ENCODE peak calls at places on chromosomes 6 and 20, in six cellular contexts. One of them, this sample, is unnamed.

GRCh38 chr20:14712302-14712739 is 374.9 kb upstream of the FLRT3 start:
- DNase-seq in right atrium auricular region: no peak
- DNase-seq in psoas muscle: no peak
- DNase-seq in left ventricle myocardium inferior: no peak
- DNase-seq in GM23248: peak; percentile 41
- DNase-seq in heart right ventricle: no peak
- DNase-seq in this sample: peak; percentile 29

GRCh38 chr6:46103437-46103836 is 26.4 kb upstream of the ENPP4 start:
- DNase-seq in right atrium auricular region: no peak
- DNase-seq in psoas muscle: no peak
- DNase-seq in left ventricle myocardium inferior: no peak
- DNase-seq in GM23248: peak; percentile 14
- DNase-seq in heart right ventricle: no peak
- DNase-seq in this sample: no peak

GRCh38 chr6:17281100-17281496 is at the start of gene RBM24:
- DNase-seq in right atrium auricular region: no peak
- DNase-seq in psoas muscle: peak; percentile 64
- DNase-seq in left ventricle myocardium inferior: peak; percentile 44
- DNase-seq in GM23248: peak; percentile 89
- DNase-seq in heart right ventricle: peak; percentile 55
- DNase-seq in this sample: peak; percentile 40

GRCh38 chr6:128569737-128570438 is 49.5 kb upstream of the PTPRK start:
- DNase-seq in right atrium auricular region: no peak
- DNase-seq in psoas muscle: no peak
- DNase-seq in left ventricle myocardium inferior: no peak
- DNase-seq in GM23248: peak; percentile 96
- DNase-seq in heart right ventricle: no peak
- DNase-seq in this sample: no peak

GRCh38 chr20:25525857-25526256 is 59.5 kb downstream of the NINL start:
- DNase-seq in right atrium auricular region: no peak
- DNase-seq in psoas muscle: no peak
- DNase-seq in left ventricle myocardium inferior: no peak
- DNase-seq in GM23248: peak; percentile 98
- DNase-seq in heart right ventricle: no peak
- DNase-seq in this sample: no peak

GRCh38 chr6:154989457-154989856 is 5.7 kb upstream of the TIAM2 start:
- DNase-seq in right atrium auricular region: no peak
- DNase-seq in psoas muscle: no peak
- DNase-seq in left ventricle myocardium inferior: no peak
- DNase-seq in GM23248: no peak
- DNase-seq in heart right ventricle: no peak
- DNase-seq in this sample: no peak

GRCh38 chr6:12119085-12119588 is 107.0 kb downstream of the HIVEP1 start:
- DNase-seq in right atrium auricular region: no peak
- DNase-seq in psoas muscle: no peak
- DNase-seq in left ventricle myocardium inferior: no peak
- DNase-seq in GM23248: no peak
- DNase-seq in heart right ventricle: no peak
- DNase-seq in this sample: no peak

GRCh38 chr20:11849976-11850670 is 67.6 kb upstream of the BTBD3 start:
- DNase-seq in right atrium auricular region: peak; percentile 58
- DNase-seq in psoas muscle: peak; percentile 19
- DNase-seq in left ventricle myocardium inferior: no peak
- DNase-seq in GM23248: peak; percentile 91
- DNase-seq in heart right ventricle: no peak
- DNase-seq in this sample: no peak

GRCh38 chr6:84768442-84769174 is 4.2 kb upstream of the TBX18 start:
- DNase-seq in right atrium auricular region: no peak
- DNase-seq in psoas muscle: no peak
- DNase-seq in left ventricle myocardium inferior: no peak
- DNase-seq in GM23248: peak; percentile 73
- DNase-seq in heart right ventricle: no peak
- DNase-seq in this sample: no peak

GRCh38 chr20:44776977-44777376 is 31.3 kb downstream of the KCNK15 start:
- DNase-seq in right atrium auricular region: no peak
- DNase-seq in psoas muscle: no peak
- DNase-seq in left ventricle myocardium inferior: no peak
- DNase-seq in GM23248: peak; percentile 44
- DNase-seq in heart right ventricle: no peak
- DNase-seq in this sample: no peak

GRCh38 chr6:36618366-36619355 is 24.5 kb downstream of the SRSF3 start:
- DNase-seq in right atrium auricular region: peak; percentile 50
- DNase-seq in psoas muscle: no peak
- DNase-seq in left ventricle myocardium inferior: no peak
- DNase-seq in GM23248: no peak
- DNase-seq in heart right ventricle: no peak
- DNase-seq in this sample: no peak

GRCh38 chr6:76792394-76792793 is 670.9 kb downstream of the HTR1B start:
- DNase-seq in right atrium auricular region: no peak
- DNase-seq in psoas muscle: no peak
- DNase-seq in left ventricle myocardium inferior: no peak
- DNase-seq in GM23248: peak; percentile 45
- DNase-seq in heart right ventricle: no peak
- DNase-seq in this sample: no peak

GRCh38 chr6:118356686-118357085 is 191.4 kb upstream of the PLN start:
- DNase-seq in right atrium auricular region: no peak
- DNase-seq in psoas muscle: no peak
- DNase-seq in left ventricle myocardium inferior: no peak
- DNase-seq in GM23248: no peak
- DNase-seq in heart right ventricle: no peak
- DNase-seq in this sample: no peak

GRCh38 chr6:33786736-33787135 is 2.2 kb downstream of the LEMD2 start:
- DNase-seq in right atrium auricular region: no peak
- DNase-seq in psoas muscle: no peak
- DNase-seq in left ventricle myocardium inferior: no peak
- DNase-seq in GM23248: peak; percentile 37
- DNase-seq in heart right ventricle: no peak
- DNase-seq in this sample: no peak

GRCh38 chr6:118650500-118651281 is 700 bp downstream of the CEP85L start:
- DNase-seq in right atrium auricular region: peak; percentile 63
- DNase-seq in psoas muscle: peak; percentile 55
- DNase-seq in left ventricle myocardium inferior: peak; percentile 53
- DNase-seq in GM23248: peak; percentile 78
- DNase-seq in heart right ventricle: peak; percentile 53
- DNase-seq in this sample: peak; percentile 15

GRCh38 chr6:96898241-96898851 is 655 bp upstream of the NDUFAF4 start:
- DNase-seq in right atrium auricular region: no peak
- DNase-seq in psoas muscle: no peak
- DNase-seq in left ventricle myocardium inferior: no peak
- DNase-seq in GM23248: peak; percentile 56
- DNase-seq in heart right ventricle: no peak
- DNase-seq in this sample: no peak

GRCh38 chr6:155524249-155524651 is 68.6 kb upstream of the NOX3 start:
- DNase-seq in right atrium auricular region: no peak
- DNase-seq in psoas muscle: no peak
- DNase-seq in left ventricle myocardium inferior: no peak
- DNase-seq in GM23248: peak; percentile 89
- DNase-seq in heart right ventricle: no peak
- DNase-seq in this sample: no peak

GRCh38 chr20:1854246-1854645 is 41.0 kb upstream of the SIRPA start:
- DNase-seq in right atrium auricular region: no peak
- DNase-seq in psoas muscle: no peak
- DNase-seq in left ventricle myocardium inferior: no peak
- DNase-seq in GM23248: no peak
- DNase-seq in heart right ventricle: no peak
- DNase-seq in this sample: no peak

GRCh38 chr6:34319471-34319885 is 70.7 kb upstream of the SMIM29 start:
- DNase-seq in right atrium auricular region: no peak
- DNase-seq in psoas muscle: no peak
- DNase-seq in left ventricle myocardium inferior: no peak
- DNase-seq in GM23248: no peak
- DNase-seq in heart right ventricle: no peak
- DNase-seq in this sample: no peak

GRCh38 chr6:56445818-56446217 is 196.9 kb downstream of the DST start:
- DNase-seq in right atrium auricular region: no peak
- DNase-seq in psoas muscle: no peak
- DNase-seq in left ventricle myocardium inferior: no peak
- DNase-seq in GM23248: no peak
- DNase-seq in heart right ventricle: no peak
- DNase-seq in this sample: no peak

GRCh38 chr6:111761783-111762312 is 111.4 kb downstream of the FYN start:
- DNase-seq in right atrium auricular region: no peak
- DNase-seq in psoas muscle: no peak
- DNase-seq in left ventricle myocardium inferior: no peak
- DNase-seq in GM23248: no peak
- DNase-seq in heart right ventricle: no peak
- DNase-seq in this sample: no peak

GRCh38 chr20:47999166-47999565 is 213.9 kb upstream of the SULF2 start:
- DNase-seq in right atrium auricular region: no peak
- DNase-seq in psoas muscle: no peak
- DNase-seq in left ventricle myocardium inferior: no peak
- DNase-seq in GM23248: peak; percentile 9
- DNase-seq in heart right ventricle: no peak
- DNase-seq in this sample: no peak

GRCh38 chr20:25227317-25227831 is 20.5 kb upstream of the PYGB start:
- DNase-seq in right atrium auricular region: peak; percentile 77
- DNase-seq in psoas muscle: no peak
- DNase-seq in left ventricle myocardium inferior: no peak
- DNase-seq in GM23248: peak; percentile 91
- DNase-seq in heart right ventricle: no peak
- DNase-seq in this sample: no peak

GRCh38 chr6:148508401-148509151 is 165.9 kb downstream of the SASH1 start:
- DNase-seq in right atrium auricular region: no peak
- DNase-seq in psoas muscle: no peak
- DNase-seq in left ventricle myocardium inferior: no peak
- DNase-seq in GM23248: peak; percentile 92
- DNase-seq in heart right ventricle: no peak
- DNase-seq in this sample: no peak

GRCh38 chr6:30684386-30685156 is 1.9 kb downstream of the PPP1R18 start:
- DNase-seq in right atrium auricular region: no peak
- DNase-seq in psoas muscle: peak; percentile 53
- DNase-seq in left ventricle myocardium inferior: peak; percentile 61
- DNase-seq in GM23248: peak; percentile 59
- DNase-seq in heart right ventricle: peak; percentile 53
- DNase-seq in this sample: no peak

GRCh38 chr20:1894471-1894950 is 696 bp upstream of the SIRPA start:
- DNase-seq in right atrium auricular region: no peak
- DNase-seq in psoas muscle: peak; percentile 77
- DNase-seq in left ventricle myocardium inferior: peak; percentile 58
- DNase-seq in GM23248: peak; percentile 82
- DNase-seq in heart right ventricle: peak; percentile 69
- DNase-seq in this sample: peak; percentile 59

GRCh38 chr20:48282591-48283228 is 497.4 kb upstream of the SULF2 start:
- DNase-seq in right atrium auricular region: no peak
- DNase-seq in psoas muscle: no peak
- DNase-seq in left ventricle myocardium inferior: no peak
- DNase-seq in GM23248: peak; percentile 11
- DNase-seq in heart right ventricle: no peak
- DNase-seq in this sample: no peak

GRCh38 chr6:106688177-106688951 is 59.0 kb downstream of the QRSL1 start:
- DNase-seq in right atrium auricular region: no peak
- DNase-seq in psoas muscle: no peak
- DNase-seq in left ventricle myocardium inferior: no peak
- DNase-seq in GM23248: peak; percentile 25
- DNase-seq in heart right ventricle: no peak
- DNase-seq in this sample: no peak
- H3K4me1 ChIP-seq in right atrium auricular region: no peaks in the 10 kb centered on the region
- H3K4me1 ChIP-seq in psoas muscle: no peaks in the 10 kb centered on the region
- H3K4me1 ChIP-seq in left ventricle myocardium inferior: no peaks in the 10 kb centered on the region
- H3K4me1 ChIP-seq in GM23248: peaks cover 13% of the 10 kb centered on the region
- H3K4me1 ChIP-seq in heart right ventricle: no peaks in the 10 kb centered on the region
- H3K4me1 ChIP-seq in this sample: no peaks in the 10 kb centered on the region

GRCh38 chr6:158232445-158233213 is 64.5 kb downstream of the GTF2H5 start:
- DNase-seq in right atrium auricular region: peak; percentile 64
- DNase-seq in psoas muscle: peak; percentile 60
- DNase-seq in left ventricle myocardium inferior: peak; percentile 60
- DNase-seq in GM23248: peak; percentile 82
- DNase-seq in heart right ventricle: peak; percentile 66
- DNase-seq in this sample: peak; percentile 46
- H3K27ac ChIP-seq in right atrium auricular region: peak overlapping the region; percentile 83
- H3K27ac ChIP-seq in psoas muscle: peak overlapping the region; percentile 84
- H3K27ac ChIP-seq in left ventricle myocardium inferior: peak overlapping the region; percentile 92
- H3K27ac ChIP-seq in GM23248: peak overlapping the region; percentile 43
- H3K27ac ChIP-seq in heart right ventricle: peak overlapping the region; percentile 71
- H3K27ac ChIP-seq in this sample: peak overlapping the region; percentile 85

DNA sequence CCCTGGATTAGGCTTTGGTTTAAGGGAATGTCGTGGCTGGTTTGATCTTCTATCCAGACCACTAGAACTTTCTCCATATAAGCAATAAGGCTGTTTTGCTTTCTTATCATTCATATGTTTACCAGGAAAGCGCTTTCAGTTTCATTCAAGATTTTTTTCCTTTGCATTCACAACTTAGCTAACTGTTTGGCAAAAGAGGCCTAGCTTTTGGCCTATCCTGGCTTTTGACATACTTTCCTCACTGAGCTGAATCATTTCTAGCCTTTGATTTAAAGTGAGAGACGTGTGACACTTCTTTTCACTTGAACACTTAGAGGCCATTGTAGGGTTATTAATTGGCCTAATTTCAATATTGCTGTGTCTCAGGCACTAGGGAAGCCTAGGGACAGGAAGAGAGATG is 1.7 kb upstream of the FAM50B start:
- DNase-seq in right atrium auricular region: no peak
- DNase-seq in psoas muscle: no peak
- DNase-seq in left ventricle myocardium inferior: no peak
- DNase-seq in GM23248: no peak
- DNase-seq in heart right ventricle: no peak
- DNase-seq in this sample: no peak
- H3K4me3 ChIP-seq in right atrium auricular region: no peak overlapping the region
- H3K4me3 ChIP-seq in psoas muscle: no peak overlapping the region
- H3K4me3 ChIP-seq in left ventricle myocardium inferior: no peak overlapping the region
- H3K4me3 ChIP-seq in GM23248: no peak overlapping the region
- H3K4me3 ChIP-seq in heart right ventricle: no peak overlapping the region
- H3K4me3 ChIP-seq in this sample: no peak overlapping the region

GRCh38 chr6:1910621-1911407 is 301.1 kb downstream of the FOXC1 start:
- DNase-seq in right atrium auricular region: no peak
- DNase-seq in psoas muscle: no peak
- DNase-seq in left ventricle myocardium inferior: no peak
- DNase-seq in GM23248: peak; percentile 12
- DNase-seq in heart right ventricle: no peak
- DNase-seq in this sample: no peak

GRCh38 chr6:1911476-1911875 is 301.8 kb downstream of the FOXC1 start:
- DNase-seq in right atrium auricular region: no peak
- DNase-seq in psoas muscle: no peak
- DNase-seq in left ventricle myocardium inferior: no peak
- DNase-seq in GM23248: peak; percentile 20
- DNase-seq in heart right ventricle: no peak
- DNase-seq in this sample: no peak

GRCh38 chr6:1915226-1915625 is 305.5 kb downstream of the FOXC1 start:
- DNase-seq in right atrium auricular region: no peak
- DNase-seq in psoas muscle: no peak
- DNase-seq in left ventricle myocardium inferior: no peak
- DNase-seq in GM23248: no peak
- DNase-seq in heart right ventricle: no peak
- DNase-seq in this sample: no peak

GRCh38 chr6:1912731-1913130 is 303.0 kb downstream of the FOXC1 start:
- DNase-seq in right atrium auricular region: no peak
- DNase-seq in psoas muscle: no peak
- DNase-seq in left ventricle myocardium inferior: no peak
- DNase-seq in GM23248: no peak
- DNase-seq in heart right ventricle: no peak
- DNase-seq in this sample: no peak

GRCh38 chr6:1913572-1913971 is 303.9 kb downstream of the FOXC1 start:
- DNase-seq in right atrium auricular region: no peak
- DNase-seq in psoas muscle: no peak
- DNase-seq in left ventricle myocardium inferior: no peak
- DNase-seq in GM23248: no peak
- DNase-seq in heart right ventricle: no peak
- DNase-seq in this sample: no peak
- H3K4me1 ChIP-seq in right atrium auricular region: no peaks in the 10 kb centered on the region
- H3K4me1 ChIP-seq in psoas muscle: no peaks in the 10 kb centered on the region
- H3K4me1 ChIP-seq in left ventricle myocardium inferior: no peaks in the 10 kb centered on the region
- H3K4me1 ChIP-seq in GM23248: peaks cover 42% of the 10 kb centered on the region
- H3K4me1 ChIP-seq in heart right ventricle: no peaks in the 10 kb centered on the region
- H3K4me1 ChIP-seq in this sample: no peaks in the 10 kb centered on the region

GRCh38 chr20:3796477-3797225 is 541 bp downstream of the CDC25B start:
- DNase-seq in right atrium auricular region: no peak
- DNase-seq in psoas muscle: no peak
- DNase-seq in left ventricle myocardium inferior: no peak
- DNase-seq in GM23248: no peak
- DNase-seq in heart right ventricle: no peak
- DNase-seq in this sample: no peak
- H3K27ac ChIP-seq in right atrium auricular region: peak overlapping the region; percentile 98
- H3K27ac ChIP-seq in psoas muscle: peak overlapping the region; percentile 96
- H3K27ac ChIP-seq in left ventricle myocardium inferior: peak overlapping the region; percentile 93
- H3K27ac ChIP-seq in GM23248: peak overlapping the region; percentile 28
- H3K27ac ChIP-seq in heart right ventricle: peak overlapping the region; percentile 96
- H3K27ac ChIP-seq in this sample: peak overlapping the region; percentile 91